ENCODE peak calls at places on chromosomes 4 and X, in nine cellular contexts. R, Z, D, P, X, K, O, Y and G are unnamed samples.

GRCh38 chrX:109874548-109874947 is 128.4 kb upstream of the TMEM164 start:
- DNase-seq in R (no peak), Z (no peak), D (no peak), P (no peak), X (no peak), K (no peak), O (no peak), Y (no peak), G (no peak)

GRCh38 chr4:83361416-83362196 is 27.0 kb upstream of the HPSE start:
- DNase-seq in R (no peak), Z (no peak), D (no peak), P (no peak), X (no peak), K (no peak), O (no peak), Y (no peak), G (no peak)

GRCh38 chrX:63746278-63746677 is 38.7 kb downstream of the ARHGEF9 start:
- DNase-seq in R (no peak), Z (no peak), D (no peak), P (no peak), X (no peak), K (no peak), O (no peak), Y (no peak), G (no peak)

GRCh38 chr4:173119818-173120217 is 48.8 kb upstream of the GALNT7 start:
- DNase-seq in R (no peak), Z (no peak), D (no peak), P (peak; percentile 14), X (peak; percentile 9), K (no peak), O (no peak), Y (no peak), G (no peak)

GRCh38 chr4:141668200-141668599 is 31.8 kb downstream of the IL15 start:
- DNase-seq in R (no peak), Z (no peak), D (peak; percentile 46), P (no peak), X (peak; percentile 61), K (no peak), O (no peak), Y (no peak), G (no peak)

GRCh38 chr4:19455196-19455595 is 796.5 kb upstream of the SLIT2 start:
- DNase-seq in R (no peak), Z (no peak), D (no peak), P (no peak), X (no peak), K (no peak), O (no peak), Y (no peak), G (no peak)

GRCh38 chr4:2741626-2742025 is 14.5 kb downstream of the TNIP2 start:
- DNase-seq in R (peak; percentile 49), Z (peak; percentile 44), D (peak; percentile 41), P (peak; percentile 56), X (peak; percentile 36), K (no peak), O (no peak), Y (no peak), G (no peak)

GRCh38 chrX:136057567-136057966 is 72.3 kb downstream of the SLC9A6 start:
- DNase-seq in R (no peak), Z (no peak), D (no peak), P (no peak), X (no peak), K (no peak), O (no peak), Y (no peak), G (no peak)

GRCh38 chr4:155759372-155760252 is 791 bp downstream of the GUCY1B1 start:
- DNase-seq in R (peak; percentile 83), Z (peak; percentile 73), D (peak; percentile 44), P (peak; percentile 16), X (peak; percentile 26), K (peak; percentile 35), O (no peak), Y (peak; percentile 48), G (no peak)

DNA sequence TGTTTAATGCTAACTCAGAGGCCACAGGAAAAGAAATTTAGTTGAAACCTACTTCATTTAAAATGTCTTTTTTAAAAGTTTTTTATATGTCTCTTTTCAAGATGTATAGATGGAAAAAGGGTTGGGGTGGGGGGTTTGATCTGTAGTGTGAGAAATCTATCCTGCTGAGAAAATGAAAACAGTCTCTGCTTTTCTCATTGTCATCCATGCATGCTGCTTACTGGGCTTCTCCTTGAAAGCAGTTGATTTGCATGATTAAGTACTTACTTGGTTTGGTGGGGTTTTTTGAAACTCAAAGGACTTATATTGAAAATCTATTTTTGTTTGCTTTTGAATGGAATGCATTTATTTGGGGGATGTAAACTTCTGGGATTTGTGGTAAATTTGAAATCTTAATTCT is 313.6 kb upstream of the DKK2 start:
- DNase-seq in R (no peak), Z (no peak), D (no peak), P (no peak), X (no peak), K (no peak), O (no peak), Y (no peak), G (no peak)
- H3K4me3 ChIP-seq in R (no peak overlapping the region), Z (no peak overlapping the region), D (no peak overlapping the region), P (no peak overlapping the region), X (no peak overlapping the region), K (no peak overlapping the region), O (no peak overlapping the region), Y (no peak overlapping the region), G (no peak overlapping the region)

GRCh38 chr4:11412211-11412610 is 16.5 kb downstream of the HS3ST1 start:
- DNase-seq in R (no peak), Z (no peak), D (no peak), P (no peak), X (no peak), K (no peak), O (no peak), Y (no peak), G (no peak)
- H3K4me3 ChIP-seq in R (no peak overlapping the region), Z (no peak overlapping the region), D (no peak overlapping the region), P (no peak overlapping the region), X (no peak overlapping the region), K (no peak overlapping the region), O (no peak overlapping the region), Y (no peak overlapping the region), G (no peak overlapping the region)

GRCh38 chrX:153903991-153904957 is at the start of gene AVPR2:
- DNase-seq in R (no peak), Z (peak; percentile 56), D (no peak), P (no peak), X (no peak), K (no peak), O (no peak), Y (no peak), G (no peak)
- H3K4me3 ChIP-seq in R (no peak within 1 kb of the TSS), Z (no peak within 1 kb of the TSS), D (no peak within 1 kb of the TSS), P (no peak within 1 kb of the TSS), X (no peak within 1 kb of the TSS), K (no peak within 1 kb of the TSS), O (no peak within 1 kb of the TSS), Y (no peak within 1 kb of the TSS), G (no peak within 1 kb of the TSS)

GRCh38 chrX:10433296-10433965 is 187.0 kb downstream of the MID1 start:
- DNase-seq in R (no peak), Z (no peak), D (no peak), P (no peak), X (no peak), K (no peak), O (no peak), Y (no peak), G (no peak)

DNA sequence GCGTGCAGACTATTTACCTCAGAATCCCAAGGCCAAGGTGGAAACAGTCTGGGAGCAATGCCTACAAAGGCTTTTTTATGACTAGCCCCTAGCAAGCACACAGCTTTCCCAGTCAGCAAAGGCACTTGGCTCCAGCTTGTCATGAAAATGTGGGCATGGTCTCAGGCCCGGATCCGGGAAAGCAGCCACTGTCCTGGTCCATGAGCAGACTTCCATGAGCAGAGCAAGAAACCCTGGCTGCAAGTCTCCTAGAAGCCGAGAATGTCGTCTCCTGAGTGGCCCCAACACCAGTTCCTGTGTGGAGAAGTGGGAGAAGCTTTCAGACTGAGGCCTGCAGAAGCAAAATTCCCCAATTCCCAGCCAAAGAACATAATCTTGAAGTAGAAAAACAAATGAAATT is 190.5 kb downstream of the MID1 start:
- DNase-seq in R (no peak), Z (no peak), D (no peak), P (no peak), X (no peak), K (no peak), O (no peak), Y (no peak), G (no peak)
- H3K4me3 ChIP-seq in R (no peak overlapping the region), Z (no peak overlapping the region), D (no peak overlapping the region), P (no peak overlapping the region), X (no peak overlapping the region), K (no peak overlapping the region), O (no peak overlapping the region), Y (no peak overlapping the region), G (no peak overlapping the region)